ENCODE peak calls at places on chromosome 5, in four cellular contexts. B is AG10803, T is stomach, M is cardiac muscle cell. S is an unnamed sample.

GRCh38 chr5:177495243-177496060 is 2.0 kb downstream of the PDLIM7 start:
- DNase-seq in B (peak), T (peak), M (peak), S (peak)

GRCh38 chr5:177131019-177131320 is 2.6 kb upstream of the NSD1 start:
- DNase-seq in B (no peak), T (no peak), M (no peak), S (no peak)

GRCh38 chr5:66653380-66653779 is 57.2 kb downstream of the MAST4 start:
- DNase-seq in B (peak), T (no peak), M (peak), S (peak)

GRCh38 chr5:157748740-157749461 is 5.4 kb downstream of the LSM11 start:
- DNase-seq in B (peak), T (no peak), M (peak), S (peak)

GRCh38 chr5:119478781-119479180 is 26.5 kb downstream of the HSD17B4 start:
- DNase-seq in B (no peak), T (no peak), M (no peak), S (no peak)

GRCh38 chr5:109347252-109347888 is 62.4 kb downstream of the PJA2 start:
- DNase-seq in B (no peak), T (no peak), M (no peak), S (no peak)

GRCh38 chr5:163727028-163727427 is 221.6 kb downstream of the MAT2B start:
- DNase-seq in B (no peak), T (no peak), M (no peak), S (no peak)

GRCh38 chr5:78526049-78526525 is 122.5 kb downstream of the LHFPL2 start:
- DNase-seq in B (peak), T (no peak), M (peak), S (no peak)

GRCh38 chr5:88681402-88681801 is 201.6 kb downstream of the MEF2C start:
- DNase-seq in B (no peak), T (no peak), M (no peak), S (no peak)

GRCh38 chr5:41707853-41708603 is 162.2 kb downstream of the OXCT1 start:
- DNase-seq in B (peak), T (no peak), M (peak), S (no peak)

GRCh38 chr5:56601641-56602071 is 213.7 kb upstream of the MAP3K1 start:
- DNase-seq in B (peak), T (no peak), M (no peak), S (no peak)

GRCh38 chr5:113255579-113256210 is 179.1 kb downstream of the TSSK1B start:
- DNase-seq in B (peak), T (no peak), M (no peak), S (no peak)

GRCh38 chr5:113255105-113255504 is 179.7 kb downstream of the TSSK1B start:
- DNase-seq in B (peak), T (no peak), M (no peak), S (no peak)

GRCh38 chr5:113259034-113259433 is 175.8 kb downstream of the TSSK1B start:
- DNase-seq in B (no peak), T (no peak), M (no peak), S (no peak)

GRCh38 chr5:113253037-113253436 is 181.8 kb downstream of the TSSK1B start:
- DNase-seq in B (no peak), T (no peak), M (no peak), S (no peak)

DNA sequence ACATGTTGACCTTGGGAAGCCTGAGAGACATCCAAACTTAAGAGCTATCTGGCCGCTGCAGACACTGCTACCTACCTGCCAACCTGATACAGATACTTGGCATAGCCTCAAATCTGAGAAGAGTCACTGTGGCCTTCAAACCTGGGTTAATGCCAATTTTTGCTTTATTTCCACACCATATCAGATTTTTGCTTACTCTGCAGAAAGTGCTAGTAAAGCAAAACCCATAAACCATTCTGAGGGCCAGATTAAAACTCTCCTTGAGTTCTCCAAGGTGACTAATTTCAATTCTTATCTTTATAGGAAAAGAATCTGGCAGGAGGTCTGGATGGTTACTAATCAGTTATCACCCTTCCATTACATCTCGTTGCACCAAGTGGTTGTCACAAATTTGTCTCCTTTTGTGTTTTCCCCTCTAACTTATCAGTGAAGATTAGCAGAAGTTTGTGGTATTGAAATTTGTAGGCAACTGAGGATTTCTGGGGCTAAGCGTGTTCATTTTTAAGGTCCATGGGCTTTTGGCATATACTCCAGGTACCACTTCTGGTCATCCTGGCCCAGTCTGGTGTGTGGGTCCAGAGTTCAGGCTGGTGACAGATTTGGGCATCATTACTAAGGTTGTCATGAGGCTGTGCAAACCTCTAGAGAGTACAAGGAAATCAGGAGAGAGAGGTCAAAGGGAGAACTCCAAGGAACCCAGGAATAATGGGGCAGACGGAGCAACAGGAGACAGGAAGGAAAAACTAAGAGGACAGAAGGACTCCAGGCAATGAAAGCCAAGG is 177.9 kb downstream of the TSSK1B start:
- DNase-seq in B (no peak), T (no peak), M (no peak), S (peak)
- H3K4me3 ChIP-seq in B (no peak), T (no peak), M (no peak), S (no peak)

GRCh38 chr5:61328791-61329617 is 3.1 kb upstream of the ZSWIM6 start:
- DNase-seq in B (peak), T (no peak), M (no peak), S (no peak)

GRCh38 chr5:61330879-61331406 is 1.1 kb upstream of the ZSWIM6 start:
- DNase-seq in B (peak), T (peak), M (peak), S (peak)

GRCh38 chr5:61330341-61330878 is 1.6 kb upstream of the ZSWIM6 start:
- DNase-seq in B (peak), T (no peak), M (peak), S (peak)

GRCh38 chr5:61327761-61328753 is 4.0 kb upstream of the ZSWIM6 start:
- DNase-seq in B (peak), T (no peak), M (peak), S (no peak)

DNA sequence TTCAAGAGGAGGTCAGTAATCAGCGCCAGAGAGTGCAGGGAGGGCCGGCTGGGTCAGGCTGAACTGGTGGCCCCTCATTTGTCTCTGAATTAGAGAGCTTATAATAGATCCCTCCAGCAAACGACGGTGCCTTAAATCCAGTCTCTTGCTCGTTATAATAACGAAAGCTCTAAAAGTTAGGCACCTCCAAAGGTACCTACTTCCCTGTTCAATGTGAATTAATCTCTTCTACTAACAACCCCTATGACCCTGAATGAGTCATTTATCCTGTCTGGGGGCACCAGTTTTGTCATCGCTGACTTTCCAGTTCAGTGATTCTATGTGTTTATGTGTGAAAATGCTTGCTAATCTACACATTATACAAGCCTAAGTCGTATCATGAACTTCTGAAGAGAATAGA is 2.3 kb upstream of the ZSWIM6 start:
- DNase-seq in B (no peak), T (no peak), M (no peak), S (no peak)
- H3K4me3 ChIP-seq in B (peak), T (peak), M (peak), S (peak)

DNA sequence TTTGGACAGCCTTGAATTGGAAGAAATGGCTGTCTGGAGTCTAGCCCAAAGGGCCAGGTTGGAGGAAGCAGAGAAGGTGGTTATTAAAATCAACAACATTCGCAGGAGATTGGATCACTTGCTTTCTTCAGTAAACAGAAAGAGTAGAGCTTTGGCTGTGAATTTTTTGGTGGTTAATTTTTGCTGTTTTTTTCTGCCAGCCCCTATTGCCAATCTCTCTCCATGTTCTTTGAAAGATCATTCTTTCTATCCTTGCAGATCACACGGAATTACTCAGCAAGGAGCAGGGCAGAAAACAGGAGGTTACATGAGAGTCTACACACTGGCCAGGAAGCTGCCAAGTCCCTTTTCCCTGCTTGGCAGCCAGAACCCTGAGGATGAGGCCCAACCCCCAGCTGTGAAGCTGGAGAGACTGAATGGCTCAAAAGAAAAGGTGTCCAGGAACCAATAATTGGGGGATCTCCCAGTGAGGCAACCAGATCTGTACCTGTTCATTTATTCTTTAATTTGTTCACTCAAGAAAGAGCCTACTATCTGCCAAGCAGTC is 13.0 kb downstream of the GLRX start:
- DNase-seq in B (peak), T (peak), M (peak), S (peak)
- H3K4me3 ChIP-seq in B (no peak), T (no peak), M (no peak), S (no peak)

DNA sequence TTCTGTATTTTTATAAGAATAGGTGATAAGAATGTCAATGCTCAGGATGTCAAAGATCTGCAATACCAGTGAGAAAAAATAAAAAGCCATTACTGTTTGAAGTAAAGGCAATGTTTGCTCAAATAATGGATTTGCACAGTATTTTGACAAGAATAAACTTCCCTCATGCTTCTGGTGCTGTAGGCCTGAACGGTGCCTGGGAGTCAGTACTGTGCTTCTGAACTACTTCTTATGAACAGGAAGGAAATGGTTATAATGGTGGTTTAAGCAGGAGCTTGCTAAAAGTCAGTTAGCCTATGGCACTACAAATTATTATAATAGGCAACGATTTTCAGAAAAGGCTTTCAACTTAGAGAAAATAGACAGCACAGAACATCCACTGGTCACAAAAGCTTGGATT is 548.3 kb upstream of the CDH18 start:
- DNase-seq in B (no peak), T (no peak), M (no peak), S (no peak)
- H3K4me3 ChIP-seq in B (no peak), T (no peak), M (no peak), S (no peak)

GRCh38 chr5:44809956-44810276 is 1.2 kb downstream of the MRPS30 start:
- DNase-seq in B (no peak), T (no peak), M (no peak), S (no peak)
- H3K4me3 ChIP-seq in B (peak), T (peak), M (peak), S (peak)

DNA sequence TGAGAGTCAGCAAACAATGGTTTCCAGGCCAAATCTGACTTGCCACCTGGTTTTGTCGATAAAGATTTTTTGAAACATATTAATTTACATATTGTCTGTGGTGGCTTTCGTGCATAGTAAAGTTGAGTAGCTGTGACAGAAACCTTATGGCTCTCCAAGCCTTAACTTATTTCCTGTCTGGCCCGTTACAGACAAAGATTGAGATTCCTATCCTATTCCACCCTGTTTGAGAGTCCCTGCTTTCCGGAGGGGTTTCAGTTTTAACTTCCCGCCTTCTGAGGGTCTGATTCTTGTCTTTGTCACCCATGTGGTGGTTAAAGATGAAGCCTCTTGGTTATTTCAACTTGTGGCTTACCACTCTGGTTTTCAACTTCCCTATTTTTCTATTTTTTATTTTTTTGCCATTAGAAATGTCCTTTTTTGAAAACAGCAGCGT is 11.4 kb downstream of the OTULIN start:
- DNase-seq in B (no peak), T (no peak), M (no peak), S (no peak)
- H3K4me3 ChIP-seq in B (no peak), T (no peak), M (no peak), S (no peak)